ENCODE peak calls at places on chromosome 21, in four cellular contexts. One of them, this sample, is unnamed.

GRCh38 chr21:46161800-46162592 is 6.6 kb upstream of the FTCD start:
- DNase-seq in GM12891: no peak
- DNase-seq in GM12878: no peak
- DNase-seq in K562: no peak
- DNase-seq in this sample: no peak

GRCh38 chr21:28538987-28539622 is 453.6 kb downstream of the LTN1 start:
- DNase-seq in GM12891: no peak
- DNase-seq in GM12878: no peak
- DNase-seq in K562: no peak
- DNase-seq in this sample: no peak

GRCh38 chr21:38958940-38959685 is 153.4 kb downstream of the ETS2 start:
- DNase-seq in GM12891: no peak
- DNase-seq in GM12878: no peak
- DNase-seq in K562: peak
- DNase-seq in this sample: peak

GRCh38 chr21:34227386-34227852 is 136.4 kb upstream of the KCNE2 start:
- DNase-seq in GM12891: no peak
- DNase-seq in GM12878: no peak
- DNase-seq in K562: no peak
- DNase-seq in this sample: no peak

GRCh38 chr21:44489962-44490361 is 34.7 kb downstream of the LRRC3 start:
- DNase-seq in GM12891: no peak
- DNase-seq in GM12878: no peak
- DNase-seq in K562: peak
- DNase-seq in this sample: no peak

GRCh38 chr21:40466893-40467483 is 380.0 kb downstream of the DSCAM start:
- DNase-seq in GM12891: no peak
- DNase-seq in GM12878: no peak
- DNase-seq in K562: no peak
- DNase-seq in this sample: no peak

GRCh38 chr21:17532292-17532691 is 19.4 kb downstream of the CXADR start:
- DNase-seq in GM12891: no peak
- DNase-seq in GM12878: no peak
- DNase-seq in K562: no peak
- DNase-seq in this sample: no peak

GRCh38 chr21:46596201-46596600 is 8.7 kb downstream of the S100B start:
- DNase-seq in GM12891: no peak
- DNase-seq in GM12878: no peak
- DNase-seq in K562: no peak
- DNase-seq in this sample: no peak

GRCh38 chr21:30268608-30269197 is 14.0 kb downstream of the KRTAP24-1 start:
- DNase-seq in GM12891: no peak
- DNase-seq in GM12878: no peak
- DNase-seq in K562: peak
- DNase-seq in this sample: peak
- TF ChIP-seq SPI1 in GM12891: no peak
- TF ChIP-seq SPI1 in GM12878: no peak
- TF ChIP-seq SPI1 in K562: no peak
- TF ChIP-seq SPI1 in this sample: no peak

GRCh38 chr21:35394049-35394448 is 344.9 kb upstream of the RUNX1 start:
- DNase-seq in GM12891: no peak
- DNase-seq in GM12878: no peak
- DNase-seq in K562: no peak
- DNase-seq in this sample: no peak

GRCh38 chr21:35386491-35387079 is 337.5 kb upstream of the RUNX1 start:
- DNase-seq in GM12891: no peak
- DNase-seq in GM12878: no peak
- DNase-seq in K562: no peak
- DNase-seq in this sample: no peak

GRCh38 chr21:35394634-35395369 is 345.7 kb upstream of the RUNX1 start:
- DNase-seq in GM12891: no peak
- DNase-seq in GM12878: no peak
- DNase-seq in K562: no peak
- DNase-seq in this sample: no peak

GRCh38 chr21:35395728-35396127 is 346.6 kb upstream of the RUNX1 start:
- DNase-seq in GM12891: no peak
- DNase-seq in GM12878: no peak
- DNase-seq in K562: no peak
- DNase-seq in this sample: peak

GRCh38 chr21:35390013-35390776 is 341.1 kb upstream of the RUNX1 start:
- DNase-seq in GM12891: no peak
- DNase-seq in GM12878: no peak
- DNase-seq in K562: no peak
- DNase-seq in this sample: no peak
- TF ChIP-seq SPI1 in GM12891: no peak
- TF ChIP-seq SPI1 in GM12878: no peak
- TF ChIP-seq SPI1 in K562: no peak
- TF ChIP-seq SPI1 in this sample: no peak

DNA sequence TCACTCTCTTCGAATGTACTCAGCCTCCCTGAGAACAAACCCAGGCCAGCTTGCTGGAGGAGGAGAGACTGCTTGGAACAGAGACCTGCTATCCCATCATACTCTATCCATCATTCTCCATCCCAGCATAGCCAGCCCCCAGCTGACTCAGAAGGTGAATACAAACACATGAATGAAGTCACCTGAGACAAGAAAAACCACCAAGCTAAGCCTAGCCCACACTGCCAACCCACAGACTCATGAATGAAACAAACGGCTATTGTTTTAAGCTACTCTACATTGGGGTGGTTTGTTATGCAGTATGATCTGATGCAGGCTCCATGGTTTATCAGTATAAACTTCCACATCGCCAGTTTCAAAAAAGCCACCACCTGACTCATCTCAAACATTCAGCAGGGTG is 395.6 kb downstream of the SETD4 start:
- DNase-seq in GM12891: no peak
- DNase-seq in GM12878: peak
- DNase-seq in K562: no peak
- DNase-seq in this sample: no peak
- TF ChIP-seq SPI1 in GM12891: no peak
- TF ChIP-seq SPI1 in GM12878: no peak
- TF ChIP-seq SPI1 in K562: no peak
- TF ChIP-seq SPI1 in this sample: no peak

DNA sequence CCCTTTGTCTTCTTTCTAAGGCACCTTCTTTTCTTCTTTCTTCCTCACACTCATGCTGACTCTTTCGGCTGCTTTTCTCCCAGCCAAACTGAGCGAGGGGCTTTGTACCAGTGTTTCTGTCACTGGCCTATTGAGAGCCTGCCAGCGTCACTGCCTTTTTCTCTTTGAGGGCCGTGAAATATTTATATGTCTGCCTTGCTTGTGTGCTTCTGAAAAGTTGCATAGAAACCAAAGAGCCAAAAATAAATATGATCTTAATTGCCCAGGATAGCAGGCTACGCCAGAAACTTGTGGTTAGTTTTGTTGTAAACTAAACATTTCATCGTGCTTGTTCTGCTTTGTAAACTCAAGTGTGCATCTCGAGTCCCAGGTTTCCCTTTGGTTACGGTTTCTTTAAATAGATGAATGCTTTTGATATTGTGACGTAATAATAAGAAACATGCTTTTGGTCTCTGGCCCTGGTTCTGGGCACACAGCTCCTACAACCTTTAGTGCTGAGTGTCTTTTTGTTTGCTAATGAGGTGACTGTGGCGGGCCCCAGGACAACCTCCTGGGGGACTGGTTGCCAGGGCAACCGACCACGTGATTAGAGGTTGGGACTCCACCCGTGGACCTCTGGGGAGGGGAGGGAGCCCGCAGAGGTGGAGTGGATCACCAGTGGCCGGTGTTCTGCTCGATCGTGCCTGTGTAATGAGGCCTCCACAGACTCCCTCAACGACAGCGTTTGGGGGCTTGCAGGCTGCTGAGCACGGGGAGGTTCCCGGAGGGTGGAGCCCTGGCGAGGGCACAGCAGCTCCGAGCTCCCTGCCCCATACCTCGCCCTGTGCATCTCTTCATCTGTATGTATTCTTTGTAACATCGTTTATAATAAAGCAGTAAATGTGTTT is 10.9 kb downstream of the SLC37A1 start:
- DNase-seq in GM12891: no peak
- DNase-seq in GM12878: peak
- DNase-seq in K562: no peak
- DNase-seq in this sample: no peak
- TF ChIP-seq SPI1 in GM12891: no peak
- TF ChIP-seq SPI1 in GM12878: no peak
- TF ChIP-seq SPI1 in K562: no peak
- TF ChIP-seq SPI1 in this sample: no peak

DNA sequence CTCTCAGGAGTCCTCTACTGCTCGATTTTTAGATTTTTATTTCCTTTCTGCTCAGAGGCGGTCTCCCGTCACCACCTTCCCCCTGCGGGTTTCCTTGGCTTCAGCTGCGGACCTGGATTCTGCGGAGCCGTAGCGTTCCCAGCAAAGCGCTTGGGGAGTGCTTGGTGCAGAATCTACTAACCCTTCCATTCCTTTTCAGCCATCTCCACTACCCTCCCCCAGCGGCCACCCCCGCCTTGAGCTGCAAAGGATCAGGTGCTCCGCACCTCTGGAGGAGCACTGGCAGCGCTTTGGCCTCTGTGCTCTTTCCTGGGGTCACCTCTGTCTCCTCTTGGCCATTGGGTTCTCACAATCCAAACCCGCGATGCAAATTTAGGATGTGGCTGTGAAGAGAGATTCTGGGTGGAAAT is 3.8 kb downstream of the OLIG2 start:
- DNase-seq in GM12891: no peak
- DNase-seq in GM12878: no peak
- DNase-seq in K562: no peak
- DNase-seq in this sample: no peak
- TF ChIP-seq SPI1 in GM12891: no peak
- TF ChIP-seq SPI1 in GM12878: no peak
- TF ChIP-seq SPI1 in K562: no peak
- TF ChIP-seq SPI1 in this sample: no peak

GRCh38 chr21:27260728-27261127 is 293.8 kb upstream of the ADAMTS5 start:
- DNase-seq in GM12891: no peak
- DNase-seq in GM12878: no peak
- DNase-seq in K562: no peak
- DNase-seq in this sample: no peak

GRCh38 chr21:27258756-27259429 is 292.0 kb upstream of the ADAMTS5 start:
- DNase-seq in GM12891: no peak
- DNase-seq in GM12878: no peak
- DNase-seq in K562: no peak
- DNase-seq in this sample: no peak

GRCh38 chr21:27265492-27265891 is 298.6 kb upstream of the ADAMTS5 start:
- DNase-seq in GM12891: no peak
- DNase-seq in GM12878: no peak
- DNase-seq in K562: no peak
- DNase-seq in this sample: no peak

GRCh38 chr21:27258222-27258621 is 291.3 kb upstream of the ADAMTS5 start:
- DNase-seq in GM12891: no peak
- DNase-seq in GM12878: no peak
- DNase-seq in K562: no peak
- DNase-seq in this sample: no peak

GRCh38 chr21:27261676-27262075 is 294.8 kb upstream of the ADAMTS5 start:
- DNase-seq in GM12891: no peak
- DNase-seq in GM12878: no peak
- DNase-seq in K562: no peak
- DNase-seq in this sample: no peak
- TF ChIP-seq SPI1 in GM12891: no peak
- TF ChIP-seq SPI1 in GM12878: no peak
- TF ChIP-seq SPI1 in K562: no peak
- TF ChIP-seq SPI1 in this sample: no peak

This sample was measured in HL-60.